ENCODE peak calls at places on chromosomes 4 and X, in seven cellular contexts. C is CD8-positive, alpha-beta memory T cell; U is cardiac fibroblast; L is stimulated activated naive CD4-positive, alpha-beta T cell; E is SJSA1; F is T-helper 1 cell; A is NCI-H345. S is an unnamed sample.

GRCh38 chr4:77861500-77861899 is 1.1 kb upstream of the MRPL1 start:
- DNase-seq in C (no peak), U (no peak), L (no peak), E (no peak), F (peak), A (no peak), S (no peak)

GRCh38 chrX:96987228-96987627 is 103.5 kb downstream of the RPA4 start:
- DNase-seq in C (no peak), U (peak), L (no peak), E (no peak), F (no peak), A (no peak), S (no peak)

GRCh38 chr4:14640476-14640875 is 361.8 kb upstream of the CPEB2 start:
- DNase-seq in C (no peak), U (peak), L (no peak), E (no peak), F (no peak), A (no peak), S (no peak)

GRCh38 chrX:76987381-76987780 is 459.8 kb upstream of the FGF16 start:
- DNase-seq in C (no peak), U (no peak), L (no peak), E (no peak), F (no peak), A (no peak), S (no peak)

GRCh38 chrX:27619975-27620374 is 29.8 kb downstream of the DCAF8L2 start:
- DNase-seq in C (no peak), U (peak), L (no peak), E (no peak), F (no peak), A (no peak), S (no peak)

GRCh38 chr4:100257567-100257966 is 67.3 kb upstream of the DDIT4L start:
- DNase-seq in C (no peak), U (peak), L (no peak), E (no peak), F (no peak), A (no peak), S (peak)

GRCh38 chr4:81631958-81632439 is 160.3 kb upstream of the RASGEF1B start:
- DNase-seq in C (no peak), U (peak), L (no peak), E (no peak), F (no peak), A (peak), S (no peak)

GRCh38 chr4:18676136-18676922 is 654.8 kb upstream of the LCORL start:
- DNase-seq in C (no peak), U (no peak), L (no peak), E (no peak), F (no peak), A (no peak), S (no peak)

GRCh38 chrX:129632443-129632842 is 22.3 kb downstream of the APLN start:
- DNase-seq in C (no peak), U (no peak), L (no peak), E (no peak), F (no peak), A (no peak), S (no peak)

GRCh38 chrX:131709553-131709952 is 165.7 kb downstream of the OR13H1 start:
- DNase-seq in C (no peak), U (no peak), L (no peak), E (no peak), F (no peak), A (no peak), S (no peak)

GRCh38 chr4:79831119-79831528 is 241.9 kb downstream of the ANTXR2 start:
- DNase-seq in C (no peak), U (no peak), L (no peak), E (no peak), F (no peak), A (no peak), S (no peak)

GRCh38 chr4:85358831-85359230 is 116.1 kb upstream of the ARHGAP24 start:
- DNase-seq in C (no peak), U (no peak), L (no peak), E (no peak), F (no peak), A (no peak), S (no peak)

GRCh38 chr4:6851962-6852361 is 57.7 kb upstream of the TBC1D14 start:
- DNase-seq in C (no peak), U (no peak), L (no peak), E (no peak), F (no peak), A (no peak), S (no peak)